ENCODE peak calls at places on chromosomes 4 and X, in ten cellular contexts. M, T, K, C, F, D, X, G, W and B are unnamed samples.

GRCh38 chr4:95388911-95389310 is 159.9 kb downstream of the UNC5C start:
- DNase-seq in M (no peak), T (no peak), K (no peak), C (no peak), F (no peak), D (no peak), X (no peak), G (no peak), W (no peak), B (no peak)

GRCh38 chrX:40171513-40172168 is 73.9 kb upstream of the BCOR start:
- DNase-seq in M (no peak), T (no peak), K (no peak), C (no peak), F (no peak), D (no peak), X (no peak), G (peak; percentile 68), W (peak; percentile 61), B (no peak)

GRCh38 chrX:11190745-11191510 is 79.8 kb downstream of the HCCS start:
- DNase-seq in M (peak; percentile 20), T (no peak), K (no peak), C (no peak), F (no peak), D (no peak), X (no peak), G (no peak), W (peak; percentile 20), B (no peak)

GRCh38 chr4:33080262-33080661 is 2360.1 kb downstream of the PCDH7 start:
- DNase-seq in M (no peak), T (no peak), K (no peak), C (no peak), F (no peak), D (no peak), X (no peak), G (no peak), W (no peak), B (no peak)

GRCh38 chr4:2059034-2059725 is at the start of gene NAT8L:
- DNase-seq in M (no peak), T (no peak), K (peak; percentile 21), C (no peak), F (no peak), D (no peak), X (no peak), G (no peak), W (peak; percentile 28), B (peak; percentile 46)

GRCh38 chr4:118276551-118276950 is 76.3 kb downstream of the PRSS12 start:
- DNase-seq in M (no peak), T (no peak), K (no peak), C (no peak), F (no peak), D (no peak), X (no peak), G (no peak), W (no peak), B (no peak)

GRCh38 chr4:121675715-121676114 is 21.1 kb downstream of the ANXA5 start:
- DNase-seq in M (no peak), T (peak; percentile 61), K (no peak), C (no peak), F (no peak), D (no peak), X (no peak), G (no peak), W (no peak), B (no peak)

GRCh38 chr4:125229596-125230058 is 85.1 kb upstream of the FAT4 start:
- DNase-seq in M (no peak), T (no peak), K (no peak), C (no peak), F (no peak), D (no peak), X (no peak), G (no peak), W (no peak), B (no peak)

GRCh38 chr4:6795821-6796220 is 13.3 kb downstream of the KIAA0232 start:
- DNase-seq in M (no peak), T (no peak), K (no peak), C (no peak), F (no peak), D (no peak), X (no peak), G (no peak), W (no peak), B (no peak)

GRCh38 chrX:16978193-16978984 is 31.9 kb downstream of the REPS2 start:
- DNase-seq in M (peak; percentile 45), T (no peak), K (no peak), C (no peak), F (no peak), D (no peak), X (peak; percentile 43), G (no peak), W (no peak), B (no peak)

GRCh38 chrX:39969826-39970569 is 127.8 kb downstream of the BCOR start:
- DNase-seq in M (no peak), T (no peak), K (no peak), C (no peak), F (no peak), D (no peak), X (no peak), G (no peak), W (peak; percentile 11), B (no peak)

GRCh38 chr4:135839712-135840111 is 1638.1 kb upstream of the PABPC4L start:
- DNase-seq in M (no peak), T (no peak), K (no peak), C (no peak), F (no peak), D (no peak), X (no peak), G (no peak), W (no peak), B (no peak)

GRCh38 chr4:118953276-118953675 is 64.6 kb downstream of the SYNPO2 start:
- DNase-seq in M (no peak), T (no peak), K (no peak), C (no peak), F (no peak), D (no peak), X (no peak), G (no peak), W (no peak), B (no peak)

DNA sequence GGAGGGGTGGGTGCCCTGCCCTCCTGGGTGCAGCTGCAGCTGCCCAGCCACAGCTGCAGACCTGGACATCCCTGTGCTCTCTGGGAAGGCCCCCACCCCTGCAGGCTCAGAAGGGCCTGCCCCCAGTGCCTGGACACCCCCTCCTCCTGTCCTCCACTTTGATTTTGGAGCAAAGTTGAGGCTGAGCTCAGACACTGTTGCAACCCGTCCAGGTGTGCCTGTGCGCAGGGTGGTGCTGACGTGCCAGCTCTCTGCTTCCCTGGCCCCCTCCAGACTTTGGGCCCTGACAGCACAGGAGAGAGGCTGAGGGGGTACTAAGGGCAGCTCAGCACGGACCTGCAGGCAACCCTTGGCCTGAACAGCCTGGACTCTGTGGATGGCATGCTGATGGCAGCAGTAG is 750.3 kb downstream of the ARAP2 start:
- DNase-seq in M (no peak), T (no peak), K (no peak), C (no peak), F (no peak), D (no peak), X (no peak), G (no peak), W (no peak), B (no peak)
- H3K4me1 ChIP-seq in M (no peaks in the 10 kb centered on the region), T (no peaks in the 10 kb centered on the region), K (no peaks in the 10 kb centered on the region), C (no peaks in the 10 kb centered on the region), F (no peaks in the 10 kb centered on the region), D (no peaks in the 10 kb centered on the region), X (no peaks in the 10 kb centered on the region), G (no peaks in the 10 kb centered on the region), W (no peaks in the 10 kb centered on the region), B (no peaks in the 10 kb centered on the region)

GRCh38 chrX:15056044-15056443 is 182.8 kb downstream of the MOSPD2 start:
- DNase-seq in M (no peak), T (peak; percentile 10), K (no peak), C (no peak), F (no peak), D (no peak), X (no peak), G (no peak), W (no peak), B (no peak)

GRCh38 chrX:15055146-15055930 is 182.1 kb downstream of the MOSPD2 start:
- DNase-seq in M (no peak), T (peak; percentile 51), K (no peak), C (no peak), F (no peak), D (no peak), X (no peak), G (no peak), W (no peak), B (no peak)

DNA sequence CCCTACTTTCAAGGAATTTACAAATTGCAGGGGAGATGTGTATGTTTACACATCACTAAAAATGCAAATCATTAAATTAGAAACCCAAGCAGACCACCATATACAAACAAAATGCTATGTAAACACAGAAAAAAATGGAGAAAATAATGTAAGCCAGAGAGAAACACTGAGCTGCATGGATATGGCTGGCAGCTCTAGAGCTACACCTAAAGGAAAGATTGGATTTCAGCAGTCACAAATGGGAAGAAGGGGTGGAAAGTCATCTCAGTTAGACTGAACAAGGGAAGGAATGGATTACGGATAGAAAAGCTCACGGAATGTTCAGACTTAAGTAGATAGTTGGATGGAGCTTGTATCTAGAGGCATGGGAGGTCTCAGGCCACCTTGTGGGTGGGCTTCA is 186.3 kb downstream of the MOSPD2 start:
- DNase-seq in M (no peak), T (no peak), K (no peak), C (no peak), F (no peak), D (no peak), X (no peak), G (no peak), W (no peak), B (no peak)
- TF ChIP-seq CTCF in M (no peak), T (peak; percentile 35), K (no peak), C (no peak), F (no peak), D (no peak), X (no peak), G (no peak), W (no peak), B (no peak)

DNA sequence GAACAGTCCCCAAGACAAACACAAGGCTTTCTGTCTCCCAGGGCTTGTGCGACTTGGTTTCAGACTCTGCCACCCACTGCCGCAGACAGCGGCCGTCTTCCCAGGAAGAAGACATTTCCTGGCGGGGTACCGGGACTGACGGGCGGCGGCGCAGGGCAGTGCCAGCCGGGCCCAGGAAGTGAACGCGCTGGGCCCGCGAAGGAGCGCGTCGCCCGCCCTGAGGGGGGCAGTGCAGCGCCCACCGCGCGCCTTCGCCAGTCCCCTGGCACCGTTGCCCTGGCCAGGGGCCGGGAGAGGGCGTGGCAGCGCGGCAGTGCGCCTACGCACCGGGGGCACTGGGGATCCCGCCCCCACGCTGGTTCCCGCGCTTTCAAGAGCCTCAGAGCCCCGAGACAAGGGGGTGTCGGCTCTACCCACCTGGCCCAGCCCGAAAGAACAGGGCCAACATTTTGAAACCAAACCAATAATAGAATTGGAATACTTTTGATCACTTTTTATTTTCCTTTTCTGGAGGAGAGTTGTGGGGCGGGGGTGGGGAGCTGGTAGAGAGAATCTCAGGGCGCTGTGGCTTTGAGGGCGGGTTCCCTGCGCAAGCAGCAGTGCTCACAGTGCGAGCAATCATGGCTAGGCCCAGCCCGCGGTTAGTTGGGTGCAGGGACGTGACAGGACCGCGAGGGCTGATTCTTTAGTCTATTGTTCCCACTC is 23.6 kb upstream of the APLN start:
- DNase-seq in M (peak; percentile 60), T (no peak), K (no peak), C (peak; percentile 72), F (peak; percentile 27), D (no peak), X (no peak), G (peak; percentile 71), W (peak; percentile 61), B (peak; percentile 18)
- TF ChIP-seq POLR2A in M (no peak), T (no peak), K (no peak), C (peak; percentile 4), F (no peak), D (no peak), X (no peak), G (no peak), W (no peak), B (no peak)

GRCh38 chrX:134177527-134177926 is 59.5 kb upstream of the CCDC160 start:
- DNase-seq in M (no peak), T (no peak), K (no peak), C (no peak), F (no peak), D (no peak), X (no peak), G (no peak), W (no peak), B (no peak)
- H3K4me1 ChIP-seq in M (peaks cover 7% of the 10 kb centered on the region), T (no peaks in the 10 kb centered on the region), K (no peaks in the 10 kb centered on the region), C (no peaks in the 10 kb centered on the region), F (no peaks in the 10 kb centered on the region), D (no peaks in the 10 kb centered on the region), X (no peaks in the 10 kb centered on the region), G (no peaks in the 10 kb centered on the region), W (no peaks in the 10 kb centered on the region), B (no peaks in the 10 kb centered on the region)